ENCODE peak calls at places on chromosome 15, in ten cellular contexts. E is psoas muscle; T is suprapubic skin; B is activated T-cell treated with anti-CD3 and anti-CD28 coated beads for 1 hour; F is stimulated activated CD8-positive, alpha-beta memory T cell treated with anti-CD3 and anti-CD28 coated beads, Interleukin-7, amount 100 ng/mL, for 24 hours; Z is A549; O is endothelial cell; M is renal cortical epithelial cell; P is HEK293T; L is fibroblast of lung. G is an unnamed sample.

GRCh38 chr15:33584797-33585196 is 274.0 kb downstream of the RYR3 start:
- DNase-seq in E (no peak), T (no peak), B (no peak), F (no peak), Z (no peak), O (no peak), M (peak), P (no peak), L (peak), G (no peak)

GRCh38 chr15:46309914-46310313 is 675.1 kb downstream of the SQOR start:
- DNase-seq in E (no peak), T (no peak), B (no peak), F (no peak), Z (no peak), O (no peak), M (no peak), P (no peak), L (no peak), G (no peak)

GRCh38 chr15:43095708-43096347 is 10.0 kb downstream of the UBR1 start:
- DNase-seq in E (no peak), T (no peak), B (no peak), F (no peak), Z (no peak), O (no peak), M (no peak), P (no peak), L (peak), G (no peak)

GRCh38 chr15:75732809-75733451 is 20.3 kb upstream of the CSPG4 start:
- DNase-seq in E (peak), T (peak), B (peak), F (peak), Z (peak), O (peak), M (peak), P (peak), L (peak), G (peak)

GRCh38 chr15:62569460-62570404 is 404.6 kb upstream of the C2CD4B start:
- DNase-seq in E (peak), T (peak), B (no peak), F (no peak), Z (peak), O (no peak), M (peak), P (no peak), L (peak), G (peak)

GRCh38 chr15:73683624-73684536 is at the start of gene CD276:
- DNase-seq in E (peak), T (peak), B (no peak), F (no peak), Z (peak), O (peak), M (peak), P (peak), L (peak), G (peak)

GRCh38 chr15:91182096-91182495 is 82.0 kb downstream of the SV2B start:
- DNase-seq in E (no peak), T (no peak), B (no peak), F (no peak), Z (no peak), O (no peak), M (no peak), P (no peak), L (no peak), G (no peak)

GRCh38 chr15:37056168-37056893 is 44.0 kb downstream of the MEIS2 start:
- DNase-seq in E (peak), T (peak), B (no peak), F (no peak), Z (no peak), O (no peak), M (peak), P (no peak), L (peak), G (no peak)

GRCh38 chr15:62455441-62455921 is 290.4 kb upstream of the C2CD4B start:
- DNase-seq in E (no peak), T (no peak), B (no peak), F (no peak), Z (no peak), O (no peak), M (no peak), P (no peak), L (peak), G (peak)

G was measured in SK-N-SH.